ENCODE peak calls at places on chromosomes 13 and 19, in seven cellular contexts. R is stomach, C is cardiac muscle cell, Z is breast epithelium, X is heart left ventricle, Q is thyroid gland, A is mesendoderm. V is an unnamed sample. For H3K36me3 and H3K27me3, the result is how much of the 10 kb centered on the place peaks cover.

GRCh38 chr13:73399347-73400216 is 340.8 kb downstream of the KLF5 start:
- DNase-seq in X (no peak), R (peak), A (peak), C (no peak), Q (no peak), Z (no peak), V (no peak)

GRCh38 chr13:109722068-109722467 is 64.3 kb downstream of the IRS2 start:
- DNase-seq in C (no peak), R (no peak), Z (no peak), X (no peak), Q (no peak), A (no peak), V (no peak)

GRCh38 chr19:10517361-10517759 is at the start of gene S1PR5:
- DNase-seq in R (no peak), C (peak), Q (peak), X (no peak), Z (no peak), A (peak), V (no peak)

GRCh38 chr19:47598407-47599349 is 10.3 kb upstream of the BICRA start:
- DNase-seq in Q (peak), X (peak), R (peak), A (peak), C (peak), Z (no peak), V (peak)

GRCh38 chr13:63288576-63288975 is 1872.9 kb upstream of the PCDH20 start:
- DNase-seq in A (no peak), X (no peak), Z (no peak), R (no peak), Q (no peak), C (no peak), V (no peak)

GRCh38 chr19:42255766-42256750 is 1.1 kb upstream of the ERF start:
- DNase-seq in Z (no peak), Q (peak), X (peak), A (peak), R (no peak), C (peak), V (no peak)

GRCh38 chr13:66461021-66461420 is 769.1 kb downstream of the PCDH9 start:
- DNase-seq in Z (no peak), Q (no peak), A (no peak), C (no peak), X (no peak), R (no peak), V (no peak)

GRCh38 chr13:76647550-76647949 is 238.7 kb downstream of the KCTD12 start:
- DNase-seq in X (no peak), Z (no peak), A (peak), R (no peak), Q (no peak), C (no peak), V (no peak)

GRCh38 chr19:40542197-40542859 is 34.3 kb upstream of the SHKBP1 start:
- DNase-seq in A (no peak), Z (no peak), R (peak), C (no peak), Q (no peak), X (peak), V (no peak)

GRCh38 chr19:2129486-2129885 is 21.9 kb downstream of the AP3D1 start:
- DNase-seq in A (no peak), X (peak), Z (no peak), Q (no peak), R (no peak), C (no peak), V (no peak)

GRCh38 chr19:34336781-34337271 is 28.2 kb upstream of the GPI start:
- DNase-seq in A (peak), C (peak), X (no peak), Z (no peak), Q (peak), R (no peak), V (no peak)

GRCh38 chr19:10517760-10518443 is 655 bp upstream of the S1PR5 start:
- DNase-seq in X (no peak), R (no peak), Q (no peak), C (no peak), Z (no peak), A (peak), V (peak)

GRCh38 chr13:36736119-36736726 is 62.4 kb downstream of the SERTM1 start:
- DNase-seq in Q (peak), A (peak), Z (no peak), R (peak), C (peak), X (peak), V (peak)

GRCh38 chr19:13429563-13429962 is 76.7 kb downstream of the CACNA1A start:
- DNase-seq in R (no peak), A (no peak), X (no peak), Q (no peak), C (no peak), Z (no peak), V (no peak)

GRCh38 chr19:4933528-4933927 is 24.2 kb downstream of the UHRF1 start:
- DNase-seq in C (no peak), Z (no peak), A (no peak), Q (no peak), X (no peak), R (peak), V (no peak)

GRCh38 chr13:56299650-56300049 is 841.1 kb upstream of the PRR20A start:
- DNase-seq in Z (no peak), A (no peak), C (no peak), X (no peak), Q (no peak), R (no peak), V (no peak)

GRCh38 chr19:18785179-18786124 is 5.7 kb downstream of the COMP start:
- DNase-seq in C (peak), Q (peak), A (peak), Z (peak), R (peak), X (peak), V (peak)

GRCh38 chr19:54426291-54426918 is 11.1 kb downstream of the TTYH1 start:
- DNase-seq in A (no peak), C (no peak), Q (peak), X (no peak), R (no peak), Z (no peak), V (no peak)

GRCh38 chr13:103431880-103432279 is 365.7 kb upstream of the SLC10A2 start:
- DNase-seq in A (no peak), R (no peak), C (no peak), Z (no peak), X (no peak), Q (no peak), V (no peak)

GRCh38 chr19:29293736-29294342 is 80.9 kb upstream of the UQCRFS1 start:
- DNase-seq in X (no peak), Z (no peak), Q (no peak), A (no peak), C (no peak), R (no peak), V (no peak)

DNA sequence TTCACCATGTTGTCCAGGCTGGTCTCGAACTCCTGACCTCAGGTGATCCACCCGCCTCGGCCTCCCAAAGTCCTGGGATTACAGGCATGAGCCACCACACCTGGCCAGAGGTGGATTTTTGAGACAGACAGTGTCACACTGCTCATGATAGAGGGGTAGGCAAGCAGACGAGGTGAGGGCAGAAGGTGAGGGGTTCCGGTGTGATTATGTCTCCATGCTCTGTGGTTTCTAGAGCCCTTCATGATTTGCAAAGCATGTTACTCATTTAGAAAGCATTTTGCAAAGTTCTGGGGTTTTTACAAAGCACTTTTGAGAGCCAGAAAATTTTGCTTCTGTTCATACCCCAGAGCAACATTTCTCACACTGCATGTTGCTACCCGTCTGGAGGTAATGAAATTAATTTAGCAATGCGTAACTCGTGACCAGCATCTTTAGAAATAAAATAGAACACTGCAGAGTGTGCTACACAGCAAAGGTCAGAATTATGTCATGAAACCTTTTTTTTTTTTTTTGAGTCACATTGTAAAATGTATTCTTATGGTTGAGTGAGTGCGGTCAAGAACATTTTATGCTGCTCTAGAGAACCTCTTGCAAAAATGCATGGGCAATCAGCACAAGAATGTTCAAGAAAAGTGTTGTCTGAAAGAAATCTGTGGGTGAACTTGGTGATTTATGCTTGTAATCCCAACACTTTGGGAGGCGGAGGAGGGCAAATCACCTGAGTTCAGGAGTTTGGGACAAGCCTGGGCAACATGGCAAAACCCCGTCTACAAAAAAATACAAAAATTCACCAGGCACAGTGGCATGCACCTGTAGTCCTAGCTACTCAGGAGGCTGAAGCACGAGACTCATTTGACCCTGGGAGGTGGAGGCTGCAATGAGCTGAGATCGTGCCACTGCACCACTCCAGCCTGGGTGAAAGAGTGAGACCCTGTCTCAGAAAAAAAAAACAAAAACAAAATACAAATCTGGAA is 58.0 kb downstream of the MAP4K1 start:
- DNase-seq in Q (peak), A (no peak), C (no peak), X (no peak), Z (no peak), R (no peak), V (no peak)
- H3K27ac ChIP-seq in Q (peak), A (no peak), C (no peak), X (no peak), Z (peak), R (no peak), V (no peak)

GRCh38 chr13:29516880-29517279 is 78.6 kb downstream of the SLC7A1 start:
- DNase-seq in R (no peak), X (no peak), Z (no peak), C (no peak), A (no peak), Q (no peak), V (no peak)

GRCh38 chr13:29513981-29514719 is 81.3 kb downstream of the SLC7A1 start:
- DNase-seq in C (peak), Q (no peak), Z (no peak), A (no peak), X (no peak), R (no peak), V (no peak)

GRCh38 chr13:29516012-29516411 is 79.5 kb downstream of the SLC7A1 start:
- DNase-seq in Z (no peak), C (no peak), Q (no peak), X (no peak), R (no peak), A (no peak), V (no peak)

GRCh38 chr13:29514720-29515310 is 80.7 kb downstream of the SLC7A1 start:
- DNase-seq in C (no peak), R (no peak), A (no peak), Z (no peak), X (no peak), Q (no peak), V (no peak)

DNA sequence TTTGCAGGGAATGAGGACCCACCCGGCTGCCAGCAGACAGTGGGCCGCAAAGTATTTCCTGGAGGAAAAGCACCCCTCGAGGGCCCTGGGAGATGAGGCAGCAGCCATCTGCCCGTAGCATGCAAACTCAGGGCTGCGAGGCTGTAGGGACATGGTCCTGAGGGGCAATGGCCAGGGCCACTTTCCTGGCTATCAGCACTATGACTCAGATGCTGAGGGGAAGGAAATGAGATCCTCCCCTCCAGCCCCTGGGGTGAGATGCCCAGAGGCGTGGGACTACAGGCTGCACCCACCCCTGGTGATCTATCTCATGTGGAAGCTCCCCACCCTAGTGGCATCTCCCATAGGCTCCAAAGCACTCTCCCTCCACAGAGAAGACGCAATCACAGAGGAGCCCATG is 80.1 kb downstream of the SLC7A1 start:
- DNase-seq in X (no peak), Z (no peak), C (no peak), A (no peak), R (no peak), Q (no peak), V (no peak)
- H3K36me3 ChIP-seq in X (half or more), Z (under half), C (under half), A (under half), R (half or more), Q (under half), V (half or more)

DNA sequence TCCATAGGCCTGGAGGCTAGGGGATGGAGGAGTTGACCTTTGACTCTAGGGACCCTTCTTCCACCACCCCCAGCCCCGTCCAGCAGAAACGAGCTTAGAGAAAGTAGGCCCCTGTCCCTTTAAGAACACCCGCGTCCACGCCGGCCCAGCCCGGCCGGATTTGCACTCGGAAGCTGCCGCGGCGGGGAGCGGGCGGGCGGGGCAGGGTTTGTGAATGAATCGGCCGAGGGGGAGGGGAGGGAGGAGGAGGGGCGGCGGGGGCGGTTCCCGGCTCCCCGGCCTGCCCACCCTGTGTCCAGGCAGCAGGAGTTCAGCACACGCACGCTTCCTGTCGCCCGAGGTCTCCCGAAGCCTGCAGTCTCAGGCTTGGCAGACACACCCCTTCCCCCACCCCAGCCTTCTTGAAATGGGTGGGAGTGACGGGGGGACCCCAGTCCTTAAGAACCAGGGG is 1.5 kb downstream of the UNC13A start:
- DNase-seq in Q (no peak), A (peak), Z (no peak), C (peak), X (peak), R (no peak), V (peak)
- H3K27me3 ChIP-seq in Q (under half), A (under half), Z (under half), C (under half), X (under half), R (under half), V (under half)

GRCh38 chr19:44757057-44757734 is 8.7 kb downstream of the BCL3 start:
- DNase-seq in X (peak), A (no peak), Z (no peak), C (peak), R (peak), Q (no peak), V (no peak)
- H3K27ac ChIP-seq in X (peak), A (no peak), Z (peak), C (peak), R (peak), Q (peak), V (peak)

GRCh38 chr13:46682015-46682414 is 114.9 kb downstream of the ESD start:
- DNase-seq in Z (no peak), A (no peak), R (no peak), C (no peak), X (no peak), Q (no peak), V (no peak)
- H3K36me3 ChIP-seq in Z (under half), A (under half), R (under half), C (under half), X (under half), Q (under half), V (under half)

DNA sequence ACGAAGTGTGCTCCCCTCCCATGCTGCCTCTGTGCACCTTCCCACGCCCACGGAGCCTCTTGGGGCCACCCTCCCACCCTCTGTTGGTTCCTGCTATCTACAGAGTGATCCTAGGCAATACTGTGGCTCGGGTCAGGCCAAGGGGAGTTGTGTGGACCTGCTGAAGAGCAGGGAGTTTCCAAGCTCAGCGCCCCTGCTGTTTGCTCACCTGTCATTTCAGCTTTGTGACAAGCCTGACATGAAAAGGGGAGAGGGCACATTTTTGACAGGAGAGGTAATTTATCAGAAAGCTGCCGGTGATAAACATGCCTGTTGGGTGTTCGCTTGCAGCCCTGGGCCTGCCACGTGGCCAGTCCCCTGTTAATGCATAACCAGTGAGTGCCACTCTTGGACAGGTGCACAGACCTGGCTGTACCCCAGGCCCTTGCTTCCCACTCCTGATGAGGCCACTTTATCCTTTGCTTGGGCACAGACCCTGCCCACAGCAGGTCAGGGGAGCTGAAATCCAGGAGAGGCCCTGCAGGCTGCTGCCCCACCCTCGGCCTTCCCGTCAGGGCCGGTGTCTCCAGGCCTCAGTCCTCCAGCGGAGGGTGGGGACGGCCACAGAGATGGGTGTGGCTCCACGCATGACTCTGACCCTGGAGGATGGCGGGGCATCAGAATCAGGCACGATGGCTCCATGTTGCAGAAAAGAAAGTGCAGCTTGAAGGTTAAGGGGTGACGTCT is 201.5 kb upstream of the GPR12 start:
- DNase-seq in Q (no peak), X (no peak), Z (no peak), A (no peak), R (peak), C (no peak), V (no peak)
- H3K27me3 ChIP-seq in Q (under half), X (under half), Z (under half), A (under half), R (under half), C (under half), V (under half)

V was measured in brain microvascular endothelial cell.